ENCODE peak calls at places on chromosomes 2 and 18, in four cellular contexts. V, Y, L and K are unnamed samples.

GRCh38 chr2:226652983-226653765 is 146.4 kb downstream of the IRS1 start:
- DNase-seq in V (no peak), L (no peak), Y (no peak), K (no peak)

GRCh38 chr2:168326578-168326977 is 79.2 kb upstream of the STK39 start:
- DNase-seq in V (no peak), Y (no peak), L (no peak), K (no peak)

GRCh38 chr2:70104231-70105111 is 17.2 kb downstream of the PCBP1 start:
- DNase-seq in V (no peak), Y (no peak), L (no peak), K (no peak)

GRCh38 chr18:12821408-12821807 is 62.6 kb downstream of the PTPN2 start:
- DNase-seq in Y (no peak), V (no peak), L (no peak), K (no peak)

GRCh38 chr2:60550151-60550983 is 3.1 kb downstream of the BCL11A start:
- DNase-seq in V (peak; percentile 83), Y (no peak), L (peak; percentile 67), K (peak; percentile 85)

GRCh38 chr2:119218478-119219064 is 5.1 kb upstream of the STEAP3 start:
- DNase-seq in L (peak; percentile 64), Y (no peak), V (no peak), K (peak; percentile 50)

GRCh38 chr18:58785171-58785805 is 79.4 kb upstream of the ZNF532 start:
- DNase-seq in L (no peak), Y (peak; percentile 12), V (no peak), K (no peak)

GRCh38 chr2:141021109-141021508 is 1109.7 kb downstream of the LRP1B start:
- DNase-seq in Y (no peak), V (no peak), L (no peak), K (no peak)

GRCh38 chr2:190804182-190804795 is 76.3 kb upstream of the GLS start:
- DNase-seq in L (no peak), V (no peak), Y (no peak), K (no peak)

GRCh38 chr18:52394602-52395001 is 54.6 kb downstream of the DCC start:
- DNase-seq in V (no peak), L (no peak), Y (no peak), K (no peak)

GRCh38 chr2:233707979-233708644 is 4.6 kb upstream of the UGT1A5 start:
- DNase-seq in L (no peak), V (no peak), Y (no peak), K (no peak)

GRCh38 chr2:18674309-18674708 is 84.9 kb upstream of the NT5C1B start:
- DNase-seq in L (no peak), Y (no peak), V (no peak), K (no peak)

DNA sequence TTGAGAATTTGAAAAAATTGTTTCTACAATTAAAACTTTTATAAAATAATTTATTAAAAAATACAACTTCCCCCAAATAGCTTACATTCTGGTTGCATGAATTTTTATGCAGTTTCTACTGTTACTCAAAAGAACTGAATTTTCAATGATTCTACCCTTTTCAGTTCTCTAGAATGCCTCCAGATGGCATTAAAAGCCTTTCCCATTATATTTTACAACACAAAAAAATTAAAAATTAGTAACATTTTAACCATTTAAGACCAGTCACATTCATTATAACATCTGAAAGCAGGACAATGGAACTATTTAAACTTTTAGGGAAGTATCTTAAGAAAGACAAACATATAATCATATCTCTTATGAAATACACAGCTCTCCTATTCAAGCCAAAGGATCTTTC is 236.0 kb upstream of the REV1 start:
- DNase-seq in Y (no peak), V (no peak), L (no peak), K (no peak)
- H3K4me1 ChIP-seq in Y (no peaks in the 10 kb centered on the region), V (no peaks in the 10 kb centered on the region), L (peaks cover 29% of the 10 kb centered on the region), K (peaks cover 22% of the 10 kb centered on the region)

GRCh38 chr2:236568068-236568921 is 1.3 kb upstream of the ACKR3 start:
- DNase-seq in V (peak; percentile 49), L (peak; percentile 72), Y (no peak), K (peak; percentile 69)

GRCh38 chr2:236568922-236569592 is 568 bp upstream of the ACKR3 start:
- DNase-seq in V (no peak), Y (no peak), L (no peak), K (no peak)

GRCh38 chr2:236571161-236571560 is 1.5 kb downstream of the ACKR3 start:
- DNase-seq in Y (no peak), V (no peak), L (no peak), K (no peak)

GRCh38 chr2:236569593-236569973 is at the start of gene ACKR3:
- DNase-seq in L (peak; percentile 84), V (peak; percentile 50), Y (peak; percentile 62), K (peak; percentile 72)

DNA sequence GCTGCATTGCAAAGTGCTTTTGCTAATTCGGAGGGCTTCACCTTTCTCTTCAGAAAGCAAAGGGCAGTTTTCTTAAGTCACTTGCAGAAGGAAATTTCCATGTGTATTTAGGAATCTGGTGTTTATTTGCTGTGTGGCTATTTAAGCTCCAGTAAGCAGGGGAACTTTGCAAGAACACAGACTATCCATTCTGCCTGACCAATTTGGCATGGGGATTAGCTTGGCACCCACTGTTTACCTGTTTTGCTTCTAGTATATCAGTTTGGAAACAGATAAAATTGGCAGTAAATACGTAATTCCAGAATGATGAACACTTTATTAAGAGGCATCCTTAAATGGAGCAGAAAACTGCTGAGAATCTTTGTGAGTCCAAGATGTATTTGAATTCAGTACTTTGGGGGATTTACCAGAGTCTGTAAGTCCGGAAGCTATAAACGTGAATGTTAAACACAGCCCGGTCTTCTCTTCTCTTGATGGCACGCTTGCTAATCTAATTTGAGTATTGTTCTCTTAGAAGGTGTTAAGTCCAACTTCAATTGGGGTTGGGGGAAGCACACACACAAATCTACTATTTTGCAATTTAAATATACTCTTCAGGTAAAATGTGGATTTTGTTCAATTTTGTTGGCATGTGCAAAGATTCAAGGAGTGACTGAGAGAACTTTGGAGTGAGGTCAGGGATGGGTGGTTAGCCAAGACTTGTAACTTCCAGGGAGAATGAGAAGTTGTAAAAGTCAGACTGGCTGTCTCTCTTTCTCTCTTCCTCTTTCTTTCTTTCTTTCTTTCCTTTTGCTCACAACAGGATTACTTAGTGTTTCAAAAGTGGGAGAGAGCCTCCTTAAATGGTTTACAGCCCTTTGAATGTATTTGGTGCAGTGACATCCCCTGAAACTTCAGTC is 705 bp downstream of the ACKR3 start:
- DNase-seq in Y (no peak), V (no peak), L (no peak), K (no peak)
- H3K4me3 ChIP-seq in Y (peak overlapping the region; percentile 75), V (no peak overlapping the region), L (peak overlapping the region; percentile 61), K (peak overlapping the region; percentile 63)

GRCh38 chr2:174965551-174965950 is 39.6 kb downstream of the CHN1 start:
- DNase-seq in L (no peak), Y (no peak), V (no peak), K (no peak)
- H3K4me1 ChIP-seq in L (peaks cover 17% of the 10 kb centered on the region), Y (peaks cover 30% of the 10 kb centered on the region), V (no peaks in the 10 kb centered on the region), K (peaks cover 8% of the 10 kb centered on the region)

GRCh38 chr2:21040468-21041377 is 3.1 kb downstream of the APOB start:
- DNase-seq in Y (no peak), L (no peak), V (no peak), K (no peak)
- H3K4me3 ChIP-seq in Y (no peak overlapping the region), L (no peak overlapping the region), V (no peak overlapping the region), K (no peak overlapping the region)

GRCh38 chr2:62200868-62201267 is 5.0 kb downstream of the B3GNT2 start:
- DNase-seq in Y (no peak), V (no peak), L (no peak), K (no peak)
- H3K4me1 ChIP-seq in Y (peaks cover 57% of the 10 kb centered on the region), V (peaks cover 12% of the 10 kb centered on the region), L (peaks cover 80% of the 10 kb centered on the region), K (peaks cover 76% of the 10 kb centered on the region)

GRCh38 chr18:37552296-37552695 is 13.3 kb downstream of the CELF4 start:
- DNase-seq in Y (no peak), V (no peak), L (no peak), K (no peak)

GRCh38 chr18:37554399-37554787 is 11.2 kb downstream of the CELF4 start:
- DNase-seq in Y (no peak), V (no peak), L (no peak), K (no peak)

GRCh38 chr18:37551249-37551648 is 14.3 kb downstream of the CELF4 start:
- DNase-seq in Y (no peak), L (no peak), V (no peak), K (no peak)

GRCh38 chr18:37551846-37552245 is 13.8 kb downstream of the CELF4 start:
- DNase-seq in V (no peak), Y (no peak), L (no peak), K (no peak)

DNA sequence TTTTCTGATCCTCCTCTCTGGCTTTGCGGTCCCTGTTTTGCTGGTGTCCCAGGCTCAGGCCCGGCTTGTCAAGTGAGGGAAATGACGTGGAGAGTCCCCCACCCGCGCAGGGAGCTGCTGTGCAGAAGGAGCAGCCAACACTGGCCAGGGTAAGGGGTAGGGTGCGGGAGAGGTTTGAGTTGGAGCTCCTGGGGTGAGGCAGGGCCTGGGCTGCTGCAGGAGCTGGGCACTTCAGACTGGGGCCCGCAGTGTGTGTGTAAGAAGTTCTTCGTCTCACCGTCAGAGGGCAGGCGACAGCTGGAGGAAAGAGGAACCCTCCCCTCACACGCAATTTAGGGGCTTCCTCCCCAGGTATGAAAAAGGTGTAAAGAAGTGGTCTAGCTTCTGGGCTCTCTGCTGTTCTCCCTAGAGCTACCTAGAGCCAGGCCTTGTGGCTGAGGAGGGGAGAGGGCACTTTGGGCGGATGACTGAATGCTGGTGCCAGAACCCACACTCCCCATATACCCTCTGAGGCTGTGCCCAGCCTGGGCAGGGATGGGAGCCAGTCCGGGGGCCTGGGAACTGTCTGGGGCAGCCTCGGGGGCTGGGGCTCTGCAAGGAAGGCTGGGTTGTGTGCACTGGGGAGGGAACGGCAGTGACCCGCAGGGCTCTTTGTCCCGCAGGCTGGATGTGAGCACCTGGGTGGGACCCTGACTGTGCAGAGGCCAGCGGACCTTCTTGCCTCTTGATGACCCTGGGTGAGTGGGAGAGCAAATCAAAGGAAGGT is 11.8 kb downstream of the CELF4 start:
- DNase-seq in V (no peak), L (no peak), Y (no peak), K (no peak)
- H3K4me3 ChIP-seq in V (no peak overlapping the region), L (no peak overlapping the region), Y (no peak overlapping the region), K (no peak overlapping the region)

DNA sequence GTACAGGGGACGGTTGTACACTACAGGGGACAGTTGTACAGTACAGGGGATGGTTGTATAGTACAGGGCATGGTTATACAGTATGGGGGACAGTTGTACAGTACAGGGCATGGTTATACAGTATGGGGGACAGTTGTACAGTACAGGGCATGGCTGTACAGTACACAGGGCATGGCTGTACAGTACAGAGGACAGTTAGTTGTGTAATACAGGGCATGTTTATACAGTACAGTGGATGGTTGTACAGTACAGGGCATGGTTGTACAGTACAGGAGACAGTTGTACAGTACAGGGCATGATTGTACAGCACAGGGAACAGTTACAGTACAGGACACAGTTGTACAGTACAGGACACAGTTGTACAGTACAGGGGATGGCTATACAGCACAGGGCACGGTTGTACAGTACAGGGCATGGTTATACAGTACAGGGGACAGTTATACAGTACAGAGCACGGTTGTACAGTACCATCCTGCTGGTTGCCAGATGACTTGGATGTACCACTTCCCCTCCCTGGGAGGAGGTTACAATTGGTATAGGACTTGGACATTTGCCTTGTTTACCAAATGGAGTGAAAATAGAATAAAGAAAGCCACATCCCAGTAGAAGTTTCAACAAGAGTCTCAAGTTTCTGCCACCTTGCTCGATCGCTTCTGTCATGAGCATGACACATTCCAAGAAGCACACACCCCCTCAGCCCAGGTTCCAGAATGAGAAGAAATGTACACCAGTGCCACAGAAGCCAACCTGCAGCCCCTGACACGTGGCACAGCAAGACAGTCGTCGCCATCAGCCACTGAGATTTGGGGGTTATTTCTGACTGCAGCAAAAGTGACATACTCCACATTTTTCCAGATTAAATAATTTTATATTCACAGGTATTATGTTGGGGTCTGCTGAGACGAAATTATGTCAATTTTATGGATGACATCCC is 16.0 kb downstream of the CYRIA start:
- DNase-seq in Y (no peak), L (no peak), V (no peak), K (no peak)
- H3K4me1 ChIP-seq in Y (peaks cover 37% of the 10 kb centered on the region), L (peaks cover 54% of the 10 kb centered on the region), V (peaks cover 4% of the 10 kb centered on the region), K (peaks cover 52% of the 10 kb centered on the region)

GRCh38 chr2:207072579-207072978 is 93.2 kb downstream of the KLF7 start:
- DNase-seq in V (no peak), L (no peak), Y (no peak), K (no peak)
- H3K4me3 ChIP-seq in V (no peak overlapping the region), L (no peak overlapping the region), Y (no peak overlapping the region), K (no peak overlapping the region)

GRCh38 chr2:234992196-234992595 is 40.4 kb downstream of the SH3BP4 start:
- DNase-seq in L (no peak), Y (no peak), V (peak; percentile 15), K (no peak)
- H3K4me1 ChIP-seq in L (peaks cover 57% of the 10 kb centered on the region), Y (peaks cover 54% of the 10 kb centered on the region), V (peaks cover 31% of the 10 kb centered on the region), K (peaks cover 46% of the 10 kb centered on the region)